ENCODE peak calls at places on chromosome 7, in eight cellular contexts. W, A, S, Z, G, F, C and M are unnamed samples.

GRCh38 chr7:70229242-70229641 is 631.0 kb downstream of the AUTS2 start:
- DNase-seq in S (no peak), F (no peak), A (no peak), Z (no peak), W (no peak), C (no peak), G (no peak), M (no peak)

GRCh38 chr7:126791306-126791705 is 461.4 kb downstream of the GRM8 start:
- DNase-seq in G (no peak), F (no peak), A (no peak), Z (no peak), C (peak; percentile 54), S (no peak), W (no peak), M (no peak)

GRCh38 chr7:47153571-47153970 is 428.3 kb downstream of the TNS3 start:
- DNase-seq in G (no peak), C (no peak), W (no peak), S (no peak), F (no peak), A (no peak), Z (no peak), M (no peak)

GRCh38 chr7:50409856-50410468 is 40.2 kb downstream of the FIGNL1 start:
- DNase-seq in A (no peak), G (no peak), F (no peak), W (no peak), Z (no peak), S (no peak), C (no peak), M (no peak)

GRCh38 chr7:106957766-106958165 is 86.7 kb upstream of the PRKAR2B start:
- DNase-seq in C (peak; percentile 75), W (no peak), G (no peak), S (no peak), A (peak; percentile 47), F (no peak), Z (peak; percentile 22), M (peak; percentile 54)

GRCh38 chr7:31633454-31633853 is 53.6 kb upstream of the PPP1R17 start:
- DNase-seq in W (no peak), A (no peak), S (no peak), Z (no peak), G (no peak), F (no peak), C (no peak), M (no peak)

GRCh38 chr7:3164363-3164762 is 120.7 kb upstream of the CARD11 start:
- DNase-seq in W (no peak), F (no peak), Z (no peak), S (peak; percentile 24), G (no peak), A (no peak), C (no peak), M (no peak)

GRCh38 chr7:26061340-26062239 is 90.4 kb upstream of the NFE2L3 start:
- DNase-seq in G (peak; percentile 77), S (peak; percentile 41), A (peak; percentile 57), F (peak; percentile 53), C (peak; percentile 72), Z (peak; percentile 11), W (peak; percentile 52), M (peak; percentile 23)

GRCh38 chr7:104656467-104656866 is 328.1 kb downstream of the LHFPL3 start:
- DNase-seq in Z (no peak), F (no peak), S (no peak), G (no peak), A (no peak), C (peak; percentile 3), W (no peak), M (no peak)

GRCh38 chr7:101690061-101690460 is 61.0 kb upstream of the MYL10 start:
- DNase-seq in C (peak; percentile 61), A (no peak), F (no peak), W (no peak), Z (no peak), G (no peak), S (peak; percentile 23), M (no peak)

GRCh38 chr7:134593530-134594392 is 44.9 kb downstream of the AKR1B15 start:
- DNase-seq in S (peak; percentile 76), W (no peak), F (no peak), A (peak; percentile 89), G (peak; percentile 90), Z (peak; percentile 97), C (peak; percentile 67), M (peak; percentile 94)

GRCh38 chr7:39664057-39664456 is 40.7 kb downstream of the RALA start:
- DNase-seq in C (no peak), F (no peak), W (no peak), A (no peak), Z (no peak), G (no peak), S (no peak), M (no peak)

GRCh38 chr7:155508372-155509024 is 37.9 kb downstream of the CNPY1 start:
- DNase-seq in F (no peak), Z (no peak), C (no peak), W (no peak), G (no peak), A (no peak), S (no peak), M (no peak)

GRCh38 chr7:103687981-103688380 is 242.0 kb upstream of the SLC26A5 start:
- DNase-seq in F (no peak), G (no peak), S (no peak), C (no peak), A (no peak), Z (no peak), W (no peak), M (no peak)

GRCh38 chr7:8982338-8982994 is 549.1 kb downstream of the NXPH1 start:
- DNase-seq in G (no peak), S (no peak), C (no peak), Z (no peak), W (no peak), A (no peak), F (no peak), M (no peak)

GRCh38 chr7:142717453-142717852 is 31.8 kb upstream of the PRSS1 start:
- DNase-seq in G (no peak), F (peak; percentile 6), Z (no peak), S (no peak), A (no peak), C (no peak), W (no peak), M (no peak)

GRCh38 chr7:81025360-81025759 is 106.5 kb upstream of the SEMA3C start:
- DNase-seq in G (no peak), W (no peak), A (no peak), Z (no peak), C (peak; percentile 51), F (no peak), S (no peak), M (no peak)

GRCh38 chr7:75536940-75537538 is 44.9 kb downstream of the SPDYE5 start:
- DNase-seq in F (no peak), A (no peak), W (no peak), G (peak; percentile 34), S (no peak), C (no peak), Z (no peak), M (no peak)

GRCh38 chr7:149141893-149142292 is 5.4 kb upstream of the ZNF398 start:
- DNase-seq in C (no peak), F (no peak), Z (no peak), G (no peak), W (no peak), S (no peak), A (no peak), M (no peak)

GRCh38 chr7:112873831-112874553 is 83.8 kb upstream of the TMEM168 start:
- DNase-seq in G (no peak), F (no peak), W (no peak), C (no peak), Z (no peak), A (no peak), S (no peak), M (no peak)

GRCh38 chr7:148699772-148700629 is 1.3 kb downstream of the CUL1 start:
- DNase-seq in W (no peak), C (peak; percentile 25), S (no peak), Z (peak; percentile 24), A (no peak), F (no peak), G (no peak), M (no peak)

GRCh38 chr7:72805526-72806494 is 22.2 kb downstream of the TYW1B start:
- DNase-seq in C (peak; percentile 47), A (peak; percentile 37), F (no peak), Z (no peak), G (no peak), W (no peak), S (no peak), M (no peak)